ENCODE peak calls at places on chromosome 4, in five cellular contexts. O, M, L, T and Q are unnamed samples.

GRCh38 chr4:188032583-188032982 is 37.0 kb downstream of the ZFP42 start:
- DNase-seq in O (no peak), M (no peak), L (no peak), T (no peak), Q (no peak)

GRCh38 chr4:183634086-183634485 is 24.9 kb downstream of the RWDD4 start:
- DNase-seq in O (no peak), M (no peak), L (no peak), T (no peak), Q (no peak)

GRCh38 chr4:106304632-106305031 is 11.4 kb downstream of the TBCK start:
- DNase-seq in O (no peak), M (no peak), L (no peak), T (no peak), Q (no peak)

GRCh38 chr4:76856183-76856969 is 41.6 kb downstream of the SOWAHB start:
- DNase-seq in O (no peak), M (no peak), L (no peak), T (no peak), Q (no peak)

GRCh38 chr4:58225460-58225859 is 1115.3 kb upstream of the IGFBP7 start:
- DNase-seq in O (no peak), M (no peak), L (no peak), T (no peak), Q (no peak)

GRCh38 chr4:107035711-107036601 is at the start of gene DKK2:
- DNase-seq in O (no peak), M (peak; percentile 33), L (no peak), T (no peak), Q (no peak)

GRCh38 chr4:76458297-76458696 is 23.3 kb downstream of the SHROOM3 start:
- DNase-seq in O (no peak), M (no peak), L (no peak), T (no peak), Q (no peak)

GRCh38 chr4:95181446-95182306 is 367.1 kb downstream of the UNC5C start:
- DNase-seq in O (no peak), M (peak; percentile 53), L (no peak), T (peak; percentile 4), Q (peak; percentile 11)

GRCh38 chr4:141238196-141238595 is 17.5 kb downstream of the ZNF330 start:
- DNase-seq in O (no peak), M (no peak), L (no peak), T (no peak), Q (no peak)

GRCh38 chr4:8115916-8116315 is 42.7 kb downstream of the ABLIM2 start:
- DNase-seq in O (no peak), M (no peak), L (no peak), T (no peak), Q (no peak)

GRCh38 chr4:2292679-2293108 is 30.8 kb upstream of the MXD4 start:
- DNase-seq in O (no peak), M (peak; percentile 62), L (no peak), T (no peak), Q (no peak)

GRCh38 chr4:188021548-188022249 is 26.1 kb downstream of the ZFP42 start:
- DNase-seq in O (no peak), M (no peak), L (no peak), T (no peak), Q (no peak)

GRCh38 chr4:2259036-2259540 is 2.8 kb downstream of the MXD4 start:
- DNase-seq in O (no peak), M (peak; percentile 11), L (no peak), T (no peak), Q (no peak)

GRCh38 chr4:117447925-117448324 is 362.5 kb upstream of the TRAM1L1 start:
- DNase-seq in O (no peak), M (peak; percentile 37), L (peak; percentile 16), T (no peak), Q (peak; percentile 2)

GRCh38 chr4:109816894-109817293 is 1.3 kb downstream of the GAR1 start:
- DNase-seq in O (no peak), M (no peak), L (no peak), T (no peak), Q (no peak)

GRCh38 chr4:86894465-86894864 is 2.2 kb upstream of the C4orf36 start:
- DNase-seq in O (no peak), M (no peak), L (no peak), T (no peak), Q (no peak)

GRCh38 chr4:170374770-170375169 is 285.0 kb upstream of the AADAT start:
- DNase-seq in O (no peak), M (peak; percentile 22), L (no peak), T (no peak), Q (no peak)

GRCh38 chr4:27055226-27055760 is 194.7 kb downstream of the STIM2 start:
- DNase-seq in O (no peak), M (no peak), L (no peak), T (no peak), Q (no peak)

GRCh38 chr4:145528601-145529000 is 46.9 kb downstream of the SMAD1 start:
- DNase-seq in O (no peak), M (no peak), L (no peak), T (no peak), Q (no peak)

GRCh38 chr4:179625391-179625790 is 2183.2 kb upstream of the AGA start:
- DNase-seq in O (no peak), M (no peak), L (no peak), T (no peak), Q (no peak)

GRCh38 chr4:157246959-157247358 is 26.4 kb downstream of the GRIA2 start:
- DNase-seq in O (no peak), M (no peak), L (no peak), T (no peak), Q (no peak)

GRCh38 chr4:92035666-92036065 is 268.1 kb upstream of the GRID2 start:
- DNase-seq in O (no peak), M (no peak), L (no peak), T (no peak), Q (no peak)

GRCh38 chr4:145936142-145937020 is 2.2 kb downstream of the ZNF827 start:
- DNase-seq in O (peak; percentile 14), M (peak; percentile 84), L (peak; percentile 44), T (peak; percentile 43), Q (peak; percentile 49)

GRCh38 chr4:75135068-75135825 is 202.3 kb downstream of the PARM1 start:
- DNase-seq in O (no peak), M (no peak), L (no peak), T (no peak), Q (no peak)

GRCh38 chr4:740656-741282 is 35.1 kb downstream of the PCGF3 start:
- DNase-seq in O (no peak), M (no peak), L (no peak), T (no peak), Q (no peak)

GRCh38 chr4:14810568-14810967 is 191.7 kb upstream of the CPEB2 start:
- DNase-seq in O (no peak), M (no peak), L (no peak), T (no peak), Q (no peak)

GRCh38 chr4:83917572-83917971 is 381.7 kb downstream of the GPAT3 start:
- DNase-seq in O (no peak), M (peak; percentile 26), L (no peak), T (no peak), Q (no peak)

GRCh38 chr4:103996637-103997036 is 276.9 kb upstream of the TACR3 start:
- DNase-seq in O (no peak), M (peak; percentile 50), L (no peak), T (no peak), Q (no peak)

GRCh38 chr4:25862411-25863346 is at the start of gene SEL1L3:
- DNase-seq in O (no peak), M (no peak), L (peak; percentile 55), T (peak; percentile 36), Q (peak; percentile 50)

GRCh38 chr4:182492456-182492855 is 249.3 kb downstream of the TENM3 start:
- DNase-seq in O (no peak), M (no peak), L (no peak), T (no peak), Q (no peak)

GRCh38 chr4:99763635-99764101 is 53.0 kb upstream of the DAPP1 start:
- DNase-seq in O (no peak), M (no peak), L (no peak), T (no peak), Q (no peak)

GRCh38 chr4:117093581-117093980 is 8.2 kb upstream of the TRAM1L1 start:
- DNase-seq in O (no peak), M (no peak), L (no peak), T (no peak), Q (no peak)

GRCh38 chr4:187413564-187414358 is 581.8 kb upstream of the ZFP42 start:
- DNase-seq in O (no peak), M (no peak), L (no peak), T (no peak), Q (no peak)

GRCh38 chr4:85774000-85774399 is 299.1 kb downstream of the ARHGAP24 start:
- DNase-seq in O (no peak), M (peak; percentile 52), L (no peak), T (no peak), Q (no peak)

GRCh38 chr4:23904639-23905061 is 14.8 kb upstream of the PPARGC1A start:
- DNase-seq in O (peak; percentile 84), M (no peak), L (no peak), T (no peak), Q (no peak)

GRCh38 chr4:155402941-155403340 is 26.2 kb upstream of the MAP9 start:
- DNase-seq in O (no peak), M (no peak), L (no peak), T (no peak), Q (no peak)

GRCh38 chr4:110361921-110362320 is 114.0 kb upstream of the ENPEP start:
- DNase-seq in O (no peak), M (no peak), L (no peak), T (no peak), Q (no peak)

GRCh38 chr4:153573221-153573620 is 107.1 kb downstream of the TMEM131L start:
- DNase-seq in O (no peak), M (no peak), L (no peak), T (no peak), Q (no peak)